ENCODE peak calls at places on chromosomes 11 and 22, in four cellular contexts. M is RWPE2, Z is GM23248, X is body of pancreas. S is an unnamed sample. For H3K27me3 and H3K4me1, the result is how much of the 10 kb centered on the place peaks cover.

GRCh38 chr22:50481440-50482106 is at the start of gene ADM2:
- DNase-seq in M (no peak), Z (peak), X (peak), S (peak)

GRCh38 chr22:45583504-45583903 is 80.8 kb downstream of the FBLN1 start:
- DNase-seq in M (no peak), Z (no peak), X (no peak), S (no peak)

GRCh38 chr11:35174666-35175065 is 35.7 kb downstream of the CD44 start:
- DNase-seq in M (no peak), Z (peak), X (no peak), S (no peak)

GRCh38 chr11:20022363-20023081 is 137.8 kb downstream of the DBX1 start:
- DNase-seq in M (no peak), Z (no peak), X (peak), S (peak)

GRCh38 chr22:49299821-49300231 is 527.8 kb downstream of the BRD1 start:
- DNase-seq in M (no peak), Z (no peak), X (peak), S (no peak)

GRCh38 chr11:66371627-66372415 is at the start of gene SLC29A2:
- DNase-seq in M (peak), Z (peak), X (peak), S (peak)

GRCh38 chr11:33463059-33463458 is 205.9 kb downstream of the HIPK3 start:
- DNase-seq in M (no peak), Z (peak), X (no peak), S (no peak)

GRCh38 chr11:74731301-74732094 is at the start of gene CHRDL2:
- DNase-seq in M (no peak), Z (peak), X (peak), S (no peak)

GRCh38 chr11:44999068-44999467 is 48.4 kb upstream of the TP53I11 start:
- DNase-seq in M (no peak), Z (no peak), X (no peak), S (no peak)

GRCh38 chr11:120877746-120878365 is 146.0 kb upstream of the TBCEL start:
- DNase-seq in M (no peak), Z (no peak), X (no peak), S (no peak)

GRCh38 chr11:69691449-69691848 is 12.4 kb downstream of the FGF19 start:
- DNase-seq in M (no peak), Z (peak), X (no peak), S (no peak)

GRCh38 chr11:65817312-65817814 is 16.4 kb upstream of the SNX32 start:
- DNase-seq in M (no peak), Z (no peak), X (no peak), S (peak)

GRCh38 chr22:20106849-20107237 is 9.1 kb upstream of the RANBP1 start:
- DNase-seq in M (no peak), Z (no peak), X (no peak), S (no peak)

GRCh38 chr22:23088199-23088604 is 17.9 kb downstream of the GNAZ start:
- DNase-seq in M (no peak), Z (no peak), X (no peak), S (no peak)

GRCh38 chr11:78416285-78417174 is 1.1 kb downstream of the GAB2 start:
- DNase-seq in M (no peak), Z (peak), X (peak), S (peak)

DNA sequence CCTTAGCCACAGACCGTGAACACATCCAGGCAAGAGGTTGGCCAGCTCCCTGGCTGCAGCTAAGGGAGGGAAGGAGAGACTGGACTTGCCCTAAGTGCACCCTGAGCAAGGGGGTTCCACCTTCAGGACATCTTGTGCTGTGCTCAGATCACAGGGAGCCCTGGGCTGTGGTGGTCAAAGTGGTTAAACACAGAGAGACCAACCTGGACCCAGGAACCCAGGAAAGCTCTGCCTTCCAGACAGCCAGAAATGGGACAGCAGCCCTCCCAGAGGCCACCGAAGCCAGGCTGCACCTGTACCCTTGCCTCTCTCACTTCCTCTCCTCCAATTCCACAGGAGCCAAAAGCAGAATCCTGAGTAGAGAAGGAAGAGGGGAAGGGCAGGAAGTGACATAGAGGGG is 105.2 kb upstream of the TMEM45B start:
- DNase-seq in M (no peak), Z (no peak), X (no peak), S (peak)
- H3K27me3 ChIP-seq in M (under half), Z (under half), X (under half), S (under half)

GRCh38 chr11:47407746-47408590 is at the start of gene SLC39A13:
- DNase-seq in M (peak), Z (peak), X (peak), S (peak)

GRCh38 chr11:47408598-47409439 is 429 bp downstream of the SLC39A13 start:
- DNase-seq in M (peak), Z (peak), X (no peak), S (peak)

GRCh38 chr11:47412152-47412746 is 3.9 kb downstream of the SLC39A13 start:
- DNase-seq in M (no peak), Z (peak), X (peak), S (peak)

GRCh38 chr11:47409440-47410403 is 1.3 kb downstream of the SLC39A13 start:
- DNase-seq in M (no peak), Z (peak), X (no peak), S (no peak)

DNA sequence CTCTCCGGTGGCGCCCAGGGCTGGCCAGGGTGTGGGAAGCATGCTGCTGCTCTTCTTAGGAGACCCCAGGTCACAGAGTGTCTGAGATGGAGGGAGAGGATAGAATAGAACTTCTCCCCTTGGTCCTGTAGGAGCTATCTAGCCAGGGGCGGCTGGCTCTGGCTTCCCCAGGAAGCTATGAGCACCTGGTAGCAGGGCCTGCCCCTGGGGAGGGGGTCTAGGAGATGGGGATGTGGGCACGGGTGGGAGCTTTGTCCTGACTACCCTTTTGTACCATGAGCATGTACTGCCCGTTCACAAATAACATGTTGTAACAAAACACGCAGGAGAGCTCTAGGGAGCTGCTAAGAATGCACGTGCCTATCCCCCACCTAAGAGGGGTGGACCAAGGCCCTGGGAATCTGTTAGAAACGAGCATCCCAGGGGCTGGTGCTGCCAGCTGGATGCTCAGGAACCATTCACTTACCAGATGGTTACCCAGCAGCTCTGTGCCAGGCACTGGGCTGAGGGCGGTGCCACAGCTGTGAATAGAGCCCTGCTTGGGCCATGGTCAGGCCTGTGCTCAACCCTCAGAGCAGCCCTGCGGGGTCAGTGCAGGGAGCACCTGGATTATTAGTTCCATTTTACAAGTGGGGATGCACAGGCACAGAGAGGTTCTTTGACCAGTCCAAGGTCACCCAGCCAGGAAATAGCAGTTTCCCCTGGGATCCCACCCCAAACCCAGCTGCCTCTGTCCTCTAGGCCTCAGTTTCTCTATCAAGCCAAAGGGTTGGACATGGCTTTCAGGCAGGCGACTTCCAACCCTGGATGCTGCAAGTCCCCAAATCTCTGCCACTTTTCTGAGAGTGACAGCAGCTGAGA is 2.2 kb downstream of the SLC39A13 start:
- DNase-seq in M (no peak), Z (no peak), X (no peak), S (no peak)
- H3K4me1 ChIP-seq in M (under half), Z (half or more), X (under half), S (under half)

GRCh38 chr11:93493252-93493897 is 49.8 kb downstream of the SMCO4 start:
- DNase-seq in M (no peak), Z (no peak), X (peak), S (peak)
- H3K27me3 ChIP-seq in M (under half), Z (under half), X (under half), S (under half)

DNA sequence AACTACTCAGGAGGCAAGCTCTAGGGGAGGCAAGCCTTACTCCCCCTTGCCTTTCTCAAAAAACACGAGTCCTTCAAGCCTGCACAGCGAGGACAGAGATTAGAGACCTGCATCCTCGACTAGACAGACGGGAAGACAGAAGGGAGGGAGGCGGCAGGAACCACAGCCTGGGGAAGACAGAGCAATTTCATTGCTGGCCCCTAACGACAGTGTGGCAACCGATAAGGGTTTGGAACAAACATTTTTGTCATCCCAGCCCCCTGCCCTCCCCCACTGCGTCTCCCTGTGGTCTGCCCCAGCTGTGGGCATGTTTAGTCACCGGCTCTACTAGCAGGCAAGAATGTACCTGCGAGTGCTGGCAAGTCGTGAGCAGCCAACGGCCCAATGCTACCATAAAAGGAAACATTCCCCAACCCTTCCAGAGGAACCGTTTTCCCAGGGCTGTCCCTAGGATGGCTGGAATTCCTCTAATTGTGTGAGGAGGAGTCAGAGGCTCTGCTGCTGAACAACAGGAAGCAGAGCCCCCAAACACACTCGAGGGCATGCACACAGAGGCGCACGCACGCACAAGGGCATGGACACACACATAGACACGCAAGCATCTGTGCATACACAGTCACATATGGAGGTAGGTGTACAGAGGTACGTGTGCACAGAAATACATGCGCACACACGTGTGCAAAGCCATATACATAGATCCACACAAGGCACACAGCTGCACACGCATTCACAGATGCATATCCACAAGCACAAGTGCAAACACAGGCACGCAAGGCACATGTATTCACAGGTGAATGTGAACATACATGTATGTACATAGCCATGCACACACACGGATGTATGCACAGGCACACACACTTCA is 58.3 kb downstream of the MYH9 start:
- DNase-seq in M (peak), Z (peak), X (peak), S (peak)
- H3K4me1 ChIP-seq in M (half or more), Z (half or more), X (half or more), S (half or more)

GRCh38 chr11:114159802-114160588 is 100.5 kb downstream of the ZBTB16 start:
- DNase-seq in M (peak), Z (peak), X (peak), S (no peak)

GRCh38 chr11:114163231-114163631 is 103.7 kb downstream of the ZBTB16 start:
- DNase-seq in M (no peak), Z (peak), X (peak), S (no peak)

GRCh38 chr11:114162719-114163123 is 103.2 kb downstream of the ZBTB16 start:
- DNase-seq in M (peak), Z (peak), X (peak), S (no peak)

GRCh38 chr11:114160884-114161283 is 101.4 kb downstream of the ZBTB16 start:
- DNase-seq in M (no peak), Z (no peak), X (no peak), S (no peak)

GRCh38 chr11:114161486-114162250 is 102.2 kb downstream of the ZBTB16 start:
- DNase-seq in M (no peak), Z (no peak), X (no peak), S (no peak)
- H3K27me3 ChIP-seq in M (under half), Z (under half), X (under half), S (under half)

GRCh38 chr11:63023415-63023814 is 7.8 kb upstream of the SLC22A8 start:
- DNase-seq in M (no peak), Z (no peak), X (no peak), S (no peak)

GRCh38 chr11:63019506-63019905 is 3.9 kb upstream of the SLC22A8 start:
- DNase-seq in M (no peak), Z (no peak), X (no peak), S (no peak)

GRCh38 chr11:63023851-63024648 is 8.4 kb upstream of the SLC22A8 start:
- DNase-seq in M (no peak), Z (peak), X (peak), S (peak)

GRCh38 chr11:63022422-63022821 is 6.8 kb upstream of the SLC22A8 start:
- DNase-seq in M (no peak), Z (no peak), X (no peak), S (no peak)

GRCh38 chr11:63020671-63021255 is 5.1 kb upstream of the SLC22A8 start:
- DNase-seq in M (no peak), Z (no peak), X (no peak), S (peak)
- H3K4me1 ChIP-seq in M (under half), Z (under half), X (under half), S (under half)

GRCh38 chr11:1644601-1645356 is 15.2 kb downstream of the KRTAP5-5 start:
- DNase-seq in M (no peak), Z (no peak), X (no peak), S (peak)
- H3K27me3 ChIP-seq in M (under half), Z (under half), X (under half), S (under half)

GRCh38 chr22:28395520-28395919 is 284.1 kb downstream of the TTC28 start:
- DNase-seq in M (no peak), Z (no peak), X (no peak), S (no peak)
- H3K4me1 ChIP-seq in M (under half), Z (under half), X (under half), S (under half)

GRCh38 chr11:122523841-122524531 is 131.5 kb upstream of the UBASH3B start:
- DNase-seq in M (no peak), Z (peak), X (no peak), S (no peak)

GRCh38 chr11:122524532-122524882 is 131.0 kb upstream of the UBASH3B start:
- DNase-seq in M (no peak), Z (peak), X (no peak), S (no peak)
- H3K27me3 ChIP-seq in M (under half), Z (under half), X (under half), S (under half)

DNA sequence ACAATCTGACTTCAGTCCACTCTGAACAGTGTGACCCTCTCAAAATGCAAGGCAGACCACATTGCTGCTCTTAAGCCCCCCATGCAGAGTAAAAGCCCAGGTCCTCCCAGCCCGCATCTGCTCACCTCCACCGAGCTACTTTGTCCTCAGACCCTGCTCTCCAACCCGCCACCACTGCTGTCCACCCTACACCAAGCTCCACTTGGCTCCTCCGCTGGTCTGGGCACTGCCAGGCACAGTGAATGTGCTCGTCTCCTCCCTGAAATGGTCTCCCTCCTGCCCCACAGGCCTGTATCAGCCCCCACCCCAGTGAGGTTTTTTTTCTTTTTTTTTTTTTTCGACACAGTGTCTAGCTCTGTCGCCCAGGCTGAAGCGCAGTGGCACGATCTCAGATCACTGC is 67.4 kb upstream of the ARFGAP3 start:
- DNase-seq in M (no peak), Z (no peak), X (no peak), S (no peak)
- H3K4me1 ChIP-seq in M (under half), Z (half or more), X (half or more), S (under half)